ENCODE peak calls at places on chromosome 3, in four cellular contexts. E, D, U and A are unnamed samples.

GRCh38 chr3:99373088-99373875 is 265.1 kb upstream of the COL8A1 start:
- DNase-seq in E (no peak), D (no peak), U (no peak), A (no peak)

GRCh38 chr3:65604863-65605526 is 433.7 kb downstream of the MAGI1 start:
- DNase-seq in E (no peak), D (no peak), U (no peak), A (no peak)

GRCh38 chr3:123064914-123065313 is 1.9 kb upstream of the PDIA5 start:
- DNase-seq in E (no peak), D (no peak), U (no peak), A (no peak)

GRCh38 chr3:30924763-30925162 is 30.3 kb upstream of the GADL1 start:
- DNase-seq in E (no peak), D (no peak), U (no peak), A (no peak)

GRCh38 chr3:31772781-31773180 is 208.3 kb downstream of the OSBPL10 start:
- DNase-seq in E (no peak), D (no peak), U (no peak), A (no peak)

GRCh38 chr3:129314757-129315385 is 36.2 kb downstream of the HMCES start:
- DNase-seq in E (peak), D (peak), U (peak), A (peak)

GRCh38 chr3:60010778-60011177 is 961.0 kb upstream of the CFAP20DC start:
- DNase-seq in E (no peak), D (no peak), U (no peak), A (no peak)

GRCh38 chr3:122305818-122306621 is 19.0 kb upstream of the CSTA start:
- DNase-seq in E (peak), D (no peak), U (no peak), A (no peak)

GRCh38 chr3:135896613-135897012 is 68.9 kb upstream of the PPP2R3A start:
- DNase-seq in E (no peak), D (no peak), U (no peak), A (no peak)

GRCh38 chr3:119173325-119173724 is at the start of gene UPK1B:
- DNase-seq in E (no peak), D (no peak), U (no peak), A (no peak)

GRCh38 chr3:143847787-143848631 is at the start of gene SLC9A9:
- DNase-seq in E (peak), D (peak), U (peak), A (peak)

GRCh38 chr3:37480003-37480402 is 305.6 kb upstream of the LRRFIP2 start:
- DNase-seq in E (no peak), D (peak), U (no peak), A (no peak)

GRCh38 chr3:118987466-118987865 is 47.2 kb downstream of the IGSF11 start:
- DNase-seq in E (peak), D (peak), U (no peak), A (no peak)

GRCh38 chr3:36814071-36814717 is 49.8 kb upstream of the DCLK3 start:
- DNase-seq in E (no peak), D (no peak), U (no peak), A (no peak)

GRCh38 chr3:193826126-193826795 is 233.3 kb downstream of the OPA1 start:
- DNase-seq in E (peak), D (no peak), U (no peak), A (peak)
- TF ChIP-seq CTCF in E (peak), D (no peak), U (no peak), A (no peak)

GRCh38 chr3:169147246-169148008 is 516.1 kb downstream of the MECOM start:
- DNase-seq in E (peak), D (peak), U (peak), A (no peak)

GRCh38 chr3:169146866-169147245 is 516.7 kb downstream of the MECOM start:
- DNase-seq in E (no peak), D (no peak), U (peak), A (no peak)

GRCh38 chr3:169145551-169145950 is 518.0 kb downstream of the MECOM start:
- DNase-seq in E (no peak), D (no peak), U (no peak), A (no peak)

GRCh38 chr3:169144691-169145090 is 518.8 kb downstream of the MECOM start:
- DNase-seq in E (no peak), D (no peak), U (no peak), A (no peak)

GRCh38 chr3:169146112-169146665 is 517.3 kb downstream of the MECOM start:
- DNase-seq in E (peak), D (peak), U (peak), A (no peak)
- TF ChIP-seq POLR2A in E (no peak), D (no peak), U (no peak), A (no peak)

DNA sequence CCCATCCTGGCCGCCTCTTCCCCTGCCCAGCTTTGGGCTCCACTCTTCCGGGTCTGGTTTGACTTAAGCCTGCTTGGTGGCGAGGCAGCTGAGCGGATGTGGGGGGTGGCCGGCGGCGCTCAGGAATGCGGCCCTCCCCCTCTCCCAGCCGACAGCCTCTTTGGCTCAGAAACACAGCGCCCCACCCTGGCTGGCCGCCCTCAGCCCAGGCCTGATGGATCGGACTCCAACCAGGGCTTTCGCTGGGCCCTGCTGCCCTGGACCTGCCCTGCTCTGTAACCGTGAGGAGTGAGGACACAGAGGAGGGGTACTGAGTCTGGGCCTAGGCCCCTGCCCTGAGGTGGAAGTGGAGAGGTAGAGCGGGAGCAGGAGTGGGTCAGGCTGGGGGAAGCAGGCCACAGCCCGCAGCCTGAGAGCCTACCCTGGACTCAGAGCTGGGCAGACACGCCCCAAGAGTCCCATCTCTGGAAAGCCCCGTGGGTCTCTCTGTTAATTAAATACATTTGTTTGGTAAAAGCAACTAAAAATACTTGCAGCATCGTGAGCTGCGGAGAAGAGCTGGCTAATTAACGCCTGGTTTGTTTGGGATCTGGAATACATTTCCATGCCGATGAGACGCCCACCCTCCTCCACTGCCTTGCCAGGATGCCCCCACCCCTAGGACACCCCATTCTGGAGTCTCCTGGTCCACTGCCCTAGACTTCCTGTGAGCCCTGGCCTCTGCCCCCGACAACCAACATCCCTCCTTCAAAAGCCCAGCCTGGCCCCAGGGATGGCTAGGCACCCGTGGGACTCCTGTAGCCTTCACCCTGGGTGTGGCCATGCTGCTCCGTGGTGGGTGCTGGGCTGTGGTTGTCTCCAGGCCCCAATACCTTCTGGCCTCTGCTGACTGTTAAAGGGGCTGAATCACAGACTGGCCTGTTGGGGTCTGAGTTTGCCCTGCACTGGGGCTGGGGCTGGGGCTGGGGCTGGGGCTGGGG is 19.6 kb downstream of the PLXNA1 start:
- DNase-seq in E (peak), D (peak), U (no peak), A (peak)
- TF ChIP-seq CTCF in E (peak), D (peak), U (no peak), A (no peak)

DNA sequence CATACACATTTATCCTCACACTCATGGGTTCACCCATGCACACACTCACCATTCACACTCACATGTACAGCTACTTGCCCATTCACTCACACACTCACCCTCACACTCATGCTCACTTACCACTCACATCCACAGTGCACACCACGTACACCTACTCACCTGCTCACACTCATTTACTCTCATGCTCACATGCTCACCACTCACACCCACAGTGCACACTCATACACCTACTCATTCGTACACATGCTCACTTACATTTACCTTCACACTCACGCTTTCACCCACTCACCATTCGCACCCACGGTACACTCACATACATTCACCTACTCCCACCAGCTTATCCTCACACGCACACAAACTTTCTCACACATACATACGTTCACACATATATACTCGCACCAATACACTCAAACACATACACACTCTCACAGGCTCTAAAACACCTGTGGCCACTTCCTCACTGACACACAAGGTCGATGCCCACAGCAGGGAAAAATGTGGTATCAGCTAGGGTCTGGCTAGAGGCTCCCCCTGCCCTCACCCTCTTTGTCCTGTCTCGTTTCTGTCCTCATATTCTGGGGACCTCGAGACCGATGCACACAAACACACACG is 46.0 kb downstream of the NUP210 start:
- DNase-seq in E (no peak), D (no peak), U (no peak), A (no peak)
- TF ChIP-seq POLR2A in E (no peak), D (no peak), U (no peak), A (no peak)

GRCh38 chr3:133939496-133939835 is 43.8 kb upstream of the RAB6B start:
- DNase-seq in E (peak), D (peak), U (no peak), A (peak)

GRCh38 chr3:133938770-133939495 is 43.3 kb upstream of the RAB6B start:
- DNase-seq in E (peak), D (peak), U (no peak), A (peak)

GRCh38 chr3:133937061-133937686 is 41.5 kb upstream of the RAB6B start:
- DNase-seq in E (peak), D (peak), U (no peak), A (peak)

GRCh38 chr3:133935843-133936825 is 40.5 kb upstream of the RAB6B start:
- DNase-seq in E (peak), D (no peak), U (no peak), A (peak)

DNA sequence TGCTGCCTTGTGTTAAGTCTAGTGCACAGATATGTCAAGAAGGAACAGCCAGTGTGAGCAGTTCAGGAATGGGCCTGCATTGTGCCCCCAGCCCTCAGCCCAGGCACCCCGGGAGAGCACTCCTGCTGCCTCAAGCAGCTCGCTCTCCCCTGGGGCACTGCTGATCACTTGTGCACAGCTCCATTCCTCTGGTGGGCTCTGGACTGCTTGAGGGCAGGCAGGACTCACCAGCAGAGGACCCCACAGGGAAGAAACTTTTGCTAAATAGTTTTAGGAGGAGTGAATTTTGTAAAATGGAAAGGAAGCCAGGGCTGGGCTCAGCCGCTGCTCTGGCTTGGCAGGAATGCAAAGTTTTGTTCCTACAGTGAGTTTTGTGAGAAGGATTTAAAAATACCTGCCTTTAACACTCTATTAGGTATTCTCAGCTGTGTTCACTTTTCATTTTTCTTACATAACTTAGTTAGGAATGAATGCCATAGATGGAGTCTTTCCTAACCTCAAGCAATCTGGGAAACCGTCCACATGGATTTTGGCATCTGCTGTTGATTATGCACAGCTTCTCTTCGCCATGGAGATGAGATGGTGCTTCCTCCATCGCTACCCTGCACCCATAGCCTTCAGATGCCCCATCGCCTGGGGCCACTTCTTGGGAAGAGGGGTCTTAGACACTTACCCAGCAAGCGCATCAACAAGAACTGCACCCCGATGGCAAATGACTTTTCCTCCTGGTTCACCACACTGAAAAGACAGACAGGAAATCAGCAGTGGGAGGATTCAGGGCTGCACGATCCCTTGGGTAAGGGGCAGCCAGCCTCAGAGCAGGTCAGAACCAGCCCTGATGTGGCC is 42.3 kb upstream of the RAB6B start:
- DNase-seq in E (peak), D (peak), U (no peak), A (peak)
- TF ChIP-seq CTCF in E (no peak), D (no peak), U (no peak), A (no peak)

GRCh38 chr3:151879037-151879436 is 5.6 kb downstream of the SUCNR1 start:
- DNase-seq in E (no peak), D (no peak), U (no peak), A (no peak)
- TF ChIP-seq POLR2A in E (no peak), D (no peak), U (no peak), A (no peak)

GRCh38 chr3:159988617-159989251 is at the start of gene IL12A:
- DNase-seq in E (peak), D (peak), U (peak), A (peak)

GRCh38 chr3:159992601-159993000 is 4.0 kb downstream of the IL12A start:
- DNase-seq in E (no peak), D (no peak), U (no peak), A (no peak)

GRCh38 chr3:159991591-159991990 is 3.0 kb downstream of the IL12A start:
- DNase-seq in E (no peak), D (no peak), U (no peak), A (no peak)

GRCh38 chr3:159987291-159987711 is 1.3 kb upstream of the IL12A start:
- DNase-seq in E (no peak), D (no peak), U (no peak), A (no peak)

DNA sequence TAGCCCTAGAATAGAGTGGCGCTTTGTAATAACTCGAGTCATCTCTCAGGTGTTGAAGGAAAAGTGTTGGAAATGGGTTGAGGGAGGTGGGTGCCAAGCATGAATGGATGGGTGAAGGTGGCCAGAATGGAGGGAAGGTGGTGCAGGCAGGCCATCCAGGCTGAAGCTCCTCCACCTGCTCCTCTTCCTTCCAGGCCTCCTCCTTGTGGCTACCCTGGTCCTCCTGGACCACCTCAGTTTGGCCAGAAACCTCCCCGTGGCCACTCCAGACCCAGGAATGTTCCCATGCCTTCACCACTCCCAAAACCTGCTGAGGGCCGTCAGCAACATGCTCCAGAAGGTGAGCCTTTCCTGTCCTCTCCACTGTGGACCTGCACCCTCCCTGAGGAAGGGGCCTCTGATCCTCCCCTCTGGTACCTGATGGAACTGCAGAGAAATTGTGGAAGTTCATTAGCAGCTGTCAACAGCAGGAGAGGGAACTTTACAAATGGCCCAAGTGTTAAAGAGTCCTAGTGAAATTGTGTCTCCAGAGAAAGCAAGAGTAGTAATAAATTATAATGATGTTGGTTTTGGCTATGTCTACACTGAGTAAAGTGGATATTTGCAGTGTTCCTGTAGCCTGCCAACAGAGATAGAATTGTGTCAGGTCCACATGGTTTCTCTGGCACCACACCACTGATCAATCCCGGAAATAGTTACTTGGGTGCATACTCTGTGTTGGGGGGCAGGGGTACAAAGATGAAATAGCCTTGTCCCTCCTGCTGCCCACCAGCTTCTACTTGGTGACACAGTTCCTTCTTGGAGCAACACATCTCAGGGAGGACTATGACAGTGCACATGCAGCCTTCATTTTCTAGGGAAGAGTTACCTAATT is 1.6 kb downstream of the IL12A start:
- DNase-seq in E (no peak), D (no peak), U (no peak), A (no peak)
- TF ChIP-seq CTCF in E (no peak), D (no peak), U (no peak), A (no peak)

GRCh38 chr3:87228316-87228715 is 1.2 kb downstream of the CHMP2B start:
- DNase-seq in E (no peak), D (no peak), U (no peak), A (no peak)

GRCh38 chr3:87229113-87229512 is 2.0 kb downstream of the CHMP2B start:
- DNase-seq in E (no peak), D (no peak), U (no peak), A (no peak)

GRCh38 chr3:87225659-87226058 is 1.4 kb upstream of the CHMP2B start:
- DNase-seq in E (no peak), D (no peak), U (no peak), A (no peak)

GRCh38 chr3:87227835-87228144 is 681 bp downstream of the CHMP2B start:
- DNase-seq in E (no peak), D (no peak), U (no peak), A (no peak)

DNA sequence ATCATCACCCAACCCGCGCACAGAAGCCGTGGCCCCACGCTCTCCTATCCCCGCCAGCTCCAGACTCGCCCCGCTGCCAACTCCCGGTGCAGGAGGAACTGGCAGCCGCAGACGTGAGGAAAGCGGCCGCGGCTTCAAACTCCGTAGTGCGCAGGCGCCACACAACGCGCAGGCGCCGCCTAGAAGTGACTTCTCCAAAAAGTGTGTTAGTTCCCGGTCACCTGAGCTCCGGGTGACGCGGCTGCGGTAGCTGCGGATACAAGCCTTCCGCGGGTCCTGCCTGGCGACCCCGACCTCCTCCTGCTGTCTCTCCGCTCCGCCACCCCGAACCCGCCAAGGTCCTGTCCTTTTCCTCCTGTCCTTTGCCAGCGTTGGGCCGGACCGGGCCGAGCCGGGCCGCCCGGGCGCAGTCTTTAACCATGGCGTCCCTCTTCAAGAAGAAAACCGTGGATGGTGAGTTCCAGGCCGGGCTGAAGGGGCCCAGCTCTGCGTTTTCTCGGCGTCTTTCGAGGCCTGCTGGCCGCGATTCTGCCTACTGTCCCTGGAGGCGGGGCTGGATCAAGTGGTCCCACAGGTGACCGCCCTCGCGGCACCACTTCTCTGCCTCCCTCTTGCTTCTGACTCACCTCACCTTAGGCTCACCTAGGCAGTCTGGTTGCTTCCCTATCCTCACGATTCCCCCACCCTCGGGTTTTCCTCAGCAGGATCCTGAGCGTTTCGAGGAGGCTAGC is at the start of gene CHMP2B:
- DNase-seq in E (peak), D (peak), U (peak), A (peak)
- TF ChIP-seq POLR2A in E (no peak), D (no peak), U (peak), A (peak)

GRCh38 chr3:72890166-72890925 is 2.5 kb downstream of the GXYLT2 start:
- DNase-seq in E (no peak), D (no peak), U (no peak), A (no peak)

GRCh38 chr3:72887378-72887722 is 496 bp upstream of the GXYLT2 start:
- DNase-seq in E (no peak), D (no peak), U (no peak), A (no peak)

GRCh38 chr3:72889310-72890165 is 1.7 kb downstream of the GXYLT2 start:
- DNase-seq in E (no peak), D (no peak), U (no peak), A (no peak)

GRCh38 chr3:72888546-72889309 is 882 bp downstream of the GXYLT2 start:
- DNase-seq in E (no peak), D (peak), U (peak), A (no peak)

GRCh38 chr3:72887723-72888545 is at the start of gene GXYLT2:
- DNase-seq in E (peak), D (peak), U (peak), A (no peak)
- TF ChIP-seq CTCF in E (no peak), D (no peak), U (peak), A (no peak)